ENCODE peak calls at places on chromosomes 16 and 17, in six cellular contexts. J is activated CD8-positive, alpha-beta T cell treated with anti-CD3 and anti-CD28 coated beads, Interleukin-2, amount 10 ng/mL, durations not matched to agents 7 days and 5 days; C is AG04449; V is breast epithelium; M is T-helper 2 cell; X is HT-29. E is an unnamed sample.

GRCh38 chr17:75034236-75034908 is 12.4 kb downstream of the ATP5PD start:
- DNase-seq in C (no peak), V (peak; percentile 90), M (peak; percentile 22), X (peak; percentile 98), J (peak; percentile 93), E (peak; percentile 99)

GRCh38 chr17:58311429-58311894 is 17.1 kb downstream of the TSPOAP1 start:
- DNase-seq in V (peak; percentile 11), J (peak; percentile 17), M (no peak), X (no peak), C (no peak), E (no peak)

GRCh38 chr16:68991075-68991474 is 114.4 kb upstream of the HAS3 start:
- DNase-seq in J (no peak), V (no peak), C (no peak), M (no peak), X (no peak), E (no peak)

GRCh38 chr17:78364436-78365281 is 4.8 kb upstream of the SOCS3 start:
- DNase-seq in M (no peak), X (no peak), C (no peak), V (no peak), J (peak; percentile 55), E (no peak)

GRCh38 chr16:75908718-75909117 is 182.4 kb upstream of the CPHXL start:
- DNase-seq in M (no peak), V (no peak), X (no peak), J (no peak), C (no peak), E (no peak)

GRCh38 chr17:75313941-75314550 is 24.8 kb upstream of the SLC25A19 start:
- DNase-seq in C (no peak), J (no peak), M (no peak), X (no peak), V (no peak), E (no peak)

GRCh38 chr17:47694818-47695663 is 1.1 kb downstream of the TBKBP1 start:
- DNase-seq in X (no peak), M (no peak), V (peak; percentile 50), J (peak; percentile 37), C (no peak), E (peak; percentile 50)

GRCh38 chr17:9647014-9647413 is 1.7 kb downstream of the USP43 start:
- DNase-seq in M (no peak), C (no peak), J (no peak), V (no peak), X (peak; percentile 36), E (peak; percentile 78)

GRCh38 chr17:76207268-76207667 is 33.0 kb downstream of the RNF157 start:
- DNase-seq in V (no peak), C (no peak), J (no peak), M (no peak), X (no peak), E (no peak)

GRCh38 chr16:87461466-87461975 is 31.3 kb downstream of the ZCCHC14 start:
- DNase-seq in M (no peak), C (no peak), J (no peak), V (peak; percentile 91), X (peak; percentile 98), E (peak; percentile 95)

GRCh38 chr16:57622361-57623250 is 5.8 kb upstream of the ADGRG1 start:
- DNase-seq in J (no peak), X (no peak), M (no peak), C (no peak), V (no peak), E (no peak)

GRCh38 chr17:36127882-36128369 is 24.3 kb downstream of the CCL4 start:
- DNase-seq in M (no peak), X (no peak), C (no peak), J (no peak), V (no peak), E (no peak)

E was measured in PC-3.